ENCODE peak calls at places on chromosome 13, in four cellular contexts. K is K562, Y is HepG2, D is GM12878. U is an unnamed sample.
A peak's percentile ranks its signal among the peaks of the same experiment; 100 is the strongest.

GRCh38 chr13:59880468-59880867 is 283.3 kb downstream of the DIAPH3 start:
- DNase-seq in K (no peak), Y (no peak), D (no peak), U (no peak)

GRCh38 chr13:28408235-28408848 is 86.6 kb downstream of the FLT1 start:
- DNase-seq in K (peak; percentile 96), Y (no peak), D (no peak), U (no peak)

GRCh38 chr13:75357576-75358295 is 124.2 kb downstream of the TBC1D4 start:
- DNase-seq in K (peak; percentile 68), Y (peak; percentile 69), D (no peak), U (peak; percentile 47)

GRCh38 chr13:69585656-69586055 is 522.0 kb upstream of the ATXN8OS start:
- DNase-seq in K (no peak), Y (no peak), D (no peak), U (no peak)

GRCh38 chr13:95301947-95302386 is 716 bp upstream of the ABCC4 start:
- DNase-seq in K (no peak), Y (no peak), D (no peak), U (no peak)

GRCh38 chr13:113992276-113993005 is 18.6 kb upstream of the C13orf46 start:
- DNase-seq in K (no peak), Y (no peak), D (no peak), U (no peak)

GRCh38 chr13:33958964-33959363 is 141.0 kb downstream of the RFC3 start:
- DNase-seq in K (no peak), Y (no peak), D (peak; percentile 8), U (no peak)

GRCh38 chr13:88196106-88196505 is 524.9 kb downstream of the SLITRK5 start:
- DNase-seq in K (no peak), Y (no peak), D (no peak), U (no peak)

GRCh38 chr13:114256547-114256946 is 21.9 kb downstream of the CDC16 start:
- DNase-seq in K (no peak), Y (no peak), D (no peak), U (no peak)

GRCh38 chr13:24181991-24182702 is 21.6 kb downstream of the SPATA13 start:
- DNase-seq in K (no peak), Y (peak; percentile 50), D (no peak), U (no peak)

GRCh38 chr13:112204881-112205327 is 138.0 kb downstream of the SOX1 start:
- DNase-seq in K (no peak), Y (no peak), D (no peak), U (no peak)

GRCh38 chr13:51818771-51819511 is 15.0 kb upstream of the DHRS12 start:
- DNase-seq in K (no peak), Y (no peak), D (no peak), U (no peak)

GRCh38 chr13:86760620-86761019 is 910.6 kb upstream of the SLITRK5 start:
- DNase-seq in K (no peak), Y (no peak), D (no peak), U (no peak)

GRCh38 chr13:38670627-38671026 is 16.2 kb upstream of the FREM2 start:
- DNase-seq in K (no peak), Y (no peak), D (no peak), U (no peak)

GRCh38 chr13:39765801-39766463 is 110.5 kb downstream of the COG6 start:
- DNase-seq in K (no peak), Y (no peak), D (no peak), U (no peak)

GRCh38 chr13:111926501-111927180 is 140.3 kb upstream of the SOX1 start:
- DNase-seq in K (no peak), Y (no peak), D (no peak), U (no peak)

GRCh38 chr13:49371943-49372636 is 71.8 kb downstream of the CAB39L start:
- DNase-seq in K (no peak), Y (peak; percentile 86), D (no peak), U (no peak)
- TF ChIP-seq BHLHE40 in K (no peak), Y (peak; percentile 63), D (no peak), U (no peak)

GRCh38 chr13:29435125-29435911 is 160.2 kb downstream of the SLC7A1 start:
- DNase-seq in K (no peak), Y (no peak), D (no peak), U (no peak)
- TF ChIP-seq ESRRA in K (no peak), Y (no peak), D (no peak), U (no peak)

GRCh38 chr13:110713981-110714797 is 689 bp downstream of the ING1 start:
- DNase-seq in K (peak; percentile 50), Y (peak; percentile 28), D (no peak), U (peak; percentile 34)

GRCh38 chr13:110713642-110713952 is at the start of gene ING1:
- DNase-seq in K (no peak), Y (no peak), D (no peak), U (no peak)

GRCh38 chr13:110716235-110716505 is 2.7 kb downstream of the ING1 start:
- DNase-seq in K (peak; percentile 55), Y (peak; percentile 24), D (no peak), U (peak; percentile 13)

GRCh38 chr13:110714798-110715394 is 1.4 kb downstream of the ING1 start:
- DNase-seq in K (peak; percentile 50), Y (peak; percentile 20), D (no peak), U (no peak)

DNA sequence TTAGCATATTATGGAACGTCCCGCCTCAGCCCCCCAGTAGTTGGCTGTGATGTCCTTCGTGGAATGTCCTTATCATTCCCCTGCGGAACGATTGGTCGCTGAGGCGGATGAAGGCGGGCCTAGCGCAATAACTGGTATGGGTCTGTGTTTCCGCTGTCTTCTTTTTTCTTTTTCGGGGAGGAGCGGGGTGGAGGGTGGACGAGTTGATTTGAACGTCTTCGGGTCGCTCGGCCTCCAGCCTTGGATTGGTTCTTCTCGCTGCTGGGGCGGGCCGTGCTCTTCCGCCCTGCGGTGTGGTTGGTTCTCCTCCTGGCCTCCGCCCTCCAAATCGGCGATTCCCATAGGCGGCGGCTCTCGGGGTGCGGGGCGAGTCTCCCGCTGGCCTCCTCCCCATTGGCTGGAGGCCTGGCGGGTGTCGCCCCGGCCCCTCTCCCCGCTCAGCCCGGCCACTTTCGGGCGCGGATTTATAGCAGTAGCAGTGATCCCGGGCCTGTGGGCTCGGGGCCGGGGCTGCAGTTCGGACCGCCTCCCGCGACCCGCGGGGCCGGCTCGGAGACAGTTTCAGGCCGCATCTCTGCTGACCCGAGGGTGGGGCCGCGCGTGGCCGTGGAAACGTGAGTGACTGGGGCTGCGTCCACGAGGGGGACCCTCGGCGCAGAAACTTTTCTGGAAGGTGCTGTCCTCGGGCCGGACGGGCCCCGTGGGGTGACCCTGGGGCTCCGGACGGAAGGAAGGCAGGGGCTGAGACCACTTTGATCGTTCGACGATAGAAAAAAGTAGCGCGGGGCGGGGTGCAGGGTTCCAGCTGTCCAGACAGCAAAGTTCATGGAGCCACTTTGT is 2.1 kb downstream of the ING1 start:
- DNase-seq in K (peak; percentile 95), Y (peak; percentile 99), D (peak; percentile 99), U (peak; percentile 82)
- TF ChIP-seq POLR2A in K (no peak), Y (no peak), D (no peak), U (peak; percentile 74)

DNA sequence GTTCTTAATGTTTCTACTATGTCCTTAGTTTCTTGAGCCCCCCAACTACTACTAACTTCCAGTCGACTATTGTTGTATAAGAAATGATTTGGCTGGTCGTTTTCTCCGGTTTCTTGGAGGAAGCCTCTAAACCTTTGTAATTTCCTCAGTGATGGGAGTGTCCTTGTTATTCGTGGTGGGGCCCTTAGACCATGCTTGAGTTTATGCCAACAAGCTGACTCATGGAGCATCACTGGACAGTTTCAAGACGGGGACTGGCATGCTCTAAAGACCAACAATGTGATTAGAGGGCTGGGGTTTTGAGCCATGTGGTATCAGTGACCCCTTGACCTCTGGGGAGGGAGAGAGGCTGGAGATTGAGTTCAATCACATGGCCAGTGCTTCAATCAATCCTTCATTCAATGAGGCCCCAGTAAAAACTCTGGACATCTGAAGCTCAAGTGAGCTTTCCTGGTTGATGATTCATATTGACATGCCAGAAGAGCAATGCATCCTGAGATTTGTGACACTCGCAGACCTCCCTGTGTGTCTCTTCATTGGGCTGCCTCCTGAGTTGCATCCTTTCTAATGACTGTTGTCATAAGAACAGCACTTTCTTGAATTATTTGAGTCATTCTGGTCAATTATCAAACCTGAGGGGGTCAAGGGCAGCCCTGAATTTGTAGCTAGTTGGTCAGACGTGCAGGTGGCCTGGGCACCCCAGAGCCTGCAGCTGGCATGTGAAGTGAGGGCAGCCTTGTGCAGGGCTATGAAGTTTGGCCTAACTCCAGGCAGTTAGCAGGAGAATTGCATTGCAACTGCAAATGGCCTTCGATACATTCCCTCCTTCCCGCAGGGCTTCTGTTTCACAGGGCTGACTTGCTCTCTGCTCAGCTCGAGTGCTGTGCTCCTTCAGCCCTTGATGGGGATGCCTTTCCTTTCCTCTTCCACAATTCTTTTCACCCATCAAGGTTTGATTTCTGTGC is 246.5 kb downstream of the FGF9 start:
- DNase-seq in K (no peak), Y (no peak), D (no peak), U (no peak)
- TF ChIP-seq BHLHE40 in K (no peak), Y (no peak), D (no peak), U (no peak)

DNA sequence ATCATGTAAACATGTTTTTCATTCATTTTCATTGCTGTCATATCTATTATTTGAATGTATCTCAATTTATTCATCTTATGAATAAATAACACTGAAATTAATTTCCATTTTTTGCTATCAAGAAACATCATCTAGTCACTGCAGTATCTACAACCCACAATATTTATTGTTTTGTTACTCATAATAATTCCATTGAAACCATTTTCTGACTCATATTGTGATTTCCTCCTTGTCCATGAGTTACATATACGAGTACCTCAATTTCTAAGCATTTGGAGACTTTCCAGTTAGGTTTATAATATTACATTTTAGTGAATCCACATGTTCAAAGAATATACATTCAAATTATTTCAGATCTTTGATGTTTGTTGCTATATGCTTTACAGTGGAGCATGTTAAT is 1524.0 kb downstream of the SLITRK1 start:
- DNase-seq in K (no peak), Y (no peak), D (no peak), U (no peak)
- TF ChIP-seq ESRRA in K (no peak), Y (no peak), D (no peak), U (no peak)

GRCh38 chr13:20702530-20702929 is 969 bp upstream of the IL17D start:
- DNase-seq in K (no peak), Y (no peak), D (no peak), U (no peak)

GRCh38 chr13:20706661-20707060 is 3.2 kb downstream of the IL17D start:
- DNase-seq in K (no peak), Y (no peak), D (no peak), U (no peak)

GRCh38 chr13:20702945-20703784 is at the start of gene IL17D:
- DNase-seq in K (peak; percentile 16), Y (no peak), D (no peak), U (no peak)

GRCh38 chr13:20704459-20705069 is 1.1 kb downstream of the IL17D start:
- DNase-seq in K (no peak), Y (no peak), D (no peak), U (no peak)

GRCh38 chr13:20703785-20704458 is 423 bp downstream of the IL17D start:
- DNase-seq in K (peak; percentile 71), Y (peak; percentile 58), D (peak; percentile 9), U (peak; percentile 70)
- TF ChIP-seq POLR2A in K (no peak), Y (peak; percentile 32), D (peak; percentile 65), U (peak; percentile 17)

GRCh38 chr13:44866512-44866911 is 122.8 kb downstream of the NUFIP1 start:
- DNase-seq in K (no peak), Y (no peak), D (no peak), U (no peak)
- TF ChIP-seq BHLHE40 in K (no peak), Y (no peak), D (no peak), U (no peak)

GRCh38 chr13:98204546-98204945 is 27.5 kb upstream of the RNF113B start:
- DNase-seq in K (no peak), Y (no peak), D (no peak), U (no peak)

GRCh38 chr13:98201178-98201577 is 24.1 kb upstream of the RNF113B start:
- DNase-seq in K (no peak), Y (no peak), D (no peak), U (no peak)

GRCh38 chr13:98202026-98202425 is 25.0 kb upstream of the RNF113B start:
- DNase-seq in K (no peak), Y (peak; percentile 59), D (peak; percentile 17), U (no peak)

GRCh38 chr13:98206946-98207345 is 29.9 kb upstream of the RNF113B start:
- DNase-seq in K (no peak), Y (no peak), D (no peak), U (no peak)

GRCh38 chr13:98203641-98204326 is 26.7 kb upstream of the RNF113B start:
- DNase-seq in K (no peak), Y (no peak), D (no peak), U (no peak)
- TF ChIP-seq ESRRA in K (no peak), Y (no peak), D (no peak), U (no peak)